ENCODE peak calls at places on chromosomes 5 and 9, in nine cellular contexts. I is stimulated activated CD8-positive, alpha-beta memory T cell treated with anti-CD3 and anti-CD28 coated beads, Interleukin-7, amount 100 ng/mL, for 24 hours; P is PC-3; Z is activated CD8-positive, alpha-beta memory T cell treated with anti-CD3 and anti-CD28 coated beads for 4 hours; U is thoracic aorta; K is fibroblast of the conjunctiva; G is H9; V is fibroblast of mammary gland; A is stimulated activated CD4-positive, alpha-beta T cell treated with anti-CD3 and anti-CD28 coated beads, Interleukin-4, amount 100 ng/mL, for 24 hours. N is an unnamed sample.

GRCh38 chr9:34457266-34458012 is 931 bp downstream of the FAM219A start:
- DNase-seq in I (no peak), P (peak; percentile 62), Z (no peak), U (peak; percentile 21), K (peak; percentile 20), G (peak; percentile 73), V (peak; percentile 73), A (peak; percentile 15), N (peak; percentile 92)

GRCh38 chr9:133340916-133341315 is 4.9 kb upstream of the SURF6 start:
- DNase-seq in I (no peak), P (no peak), Z (no peak), U (no peak), K (no peak), G (no peak), V (no peak), A (no peak), N (no peak)

GRCh38 chr9:107727113-107727780 is 237.7 kb upstream of the KLF4 start:
- DNase-seq in I (no peak), P (no peak), Z (no peak), U (no peak), K (no peak), G (no peak), V (peak; percentile 67), A (no peak), N (no peak)

GRCh38 chr5:171610053-171610452 is 175.6 kb upstream of the SMIM23 start:
- DNase-seq in I (no peak), P (no peak), Z (no peak), U (no peak), K (no peak), G (no peak), V (no peak), A (no peak), N (peak; percentile 26)

GRCh38 chr9:35658144-35658893 is at the start of gene CCDC107:
- DNase-seq in I (peak; percentile 61), P (peak; percentile 81), Z (peak; percentile 60), U (no peak), K (peak; percentile 75), G (peak; percentile 79), V (peak; percentile 74), A (peak; percentile 81), N (peak; percentile 96)

GRCh38 chr5:145056805-145057204 is 778.3 kb downstream of the PRELID2 start:
- DNase-seq in I (no peak), P (peak; percentile 3), Z (no peak), U (no peak), K (no peak), G (no peak), V (peak; percentile 2), A (no peak), N (no peak)

GRCh38 chr9:18791074-18791473 is 241.9 kb downstream of the SAXO1 start:
- DNase-seq in I (no peak), P (peak; percentile 43), Z (no peak), U (no peak), K (no peak), G (peak; percentile 74), V (no peak), A (no peak), N (no peak)

GRCh38 chr9:97895695-97896332 is 26.5 kb downstream of the TRMO start:
- DNase-seq in I (no peak), P (peak; percentile 53), Z (no peak), U (no peak), K (no peak), G (peak; percentile 81), V (peak; percentile 54), A (no peak), N (no peak)

GRCh38 chr9:3271581-3271980 is 254.2 kb downstream of the RFX3 start:
- DNase-seq in I (no peak), P (no peak), Z (no peak), U (no peak), K (no peak), G (peak; percentile 29), V (no peak), A (no peak), N (no peak)

GRCh38 chr5:172426086-172426485 is 28.2 kb downstream of the SH3PXD2B start:
- DNase-seq in I (no peak), P (no peak), Z (no peak), U (no peak), K (no peak), G (no peak), V (no peak), A (no peak), N (peak; percentile 88)

GRCh38 chr5:61052870-61053269 is 107.9 kb downstream of the NDUFAF2 start:
- DNase-seq in I (no peak), P (peak; percentile 92), Z (no peak), U (no peak), K (peak; percentile 67), G (no peak), V (peak; percentile 91), A (no peak), N (no peak)

GRCh38 chr5:151253604-151253948 is 591 bp downstream of the GM2A start:
- DNase-seq in I (no peak), P (peak; percentile 4), Z (no peak), U (no peak), K (no peak), G (no peak), V (no peak), A (no peak), N (peak; percentile 81)

GRCh38 chr5:153618857-153619256 is 128.4 kb downstream of the GRIA1 start:
- DNase-seq in I (no peak), P (no peak), Z (no peak), U (no peak), K (no peak), G (no peak), V (peak; percentile 15), A (no peak), N (no peak)

GRCh38 chr5:16617272-16617973 is 626 bp upstream of the RETREG1 start:
- DNase-seq in I (no peak), P (no peak), Z (peak; percentile 13), U (no peak), K (no peak), G (peak; percentile 56), V (no peak), A (peak; percentile 53), N (no peak)

GRCh38 chr5:112005533-112005926 is 248.5 kb upstream of the NREP start:
- DNase-seq in I (no peak), P (peak; percentile 40), Z (no peak), U (no peak), K (peak; percentile 35), G (no peak), V (peak; percentile 78), A (no peak), N (no peak)

GRCh38 chr9:76891279-76891678 is 14.6 kb downstream of the PRUNE2 start:
- DNase-seq in I (no peak), P (no peak), Z (no peak), U (no peak), K (no peak), G (no peak), V (no peak), A (no peak), N (no peak)

GRCh38 chr5:14250778-14251711 is 107.9 kb downstream of the TRIO start:
- DNase-seq in I (no peak), P (no peak), Z (no peak), U (no peak), K (no peak), G (no peak), V (no peak), A (no peak), N (no peak)

GRCh38 chr5:59569608-59570334 is 323.8 kb downstream of the PDE4D start:
- DNase-seq in I (no peak), P (no peak), Z (no peak), U (no peak), K (no peak), G (no peak), V (no peak), A (no peak), N (no peak)

GRCh38 chr9:20872340-20872977 is 159.0 kb downstream of the HACD4 start:
- DNase-seq in I (no peak), P (peak; percentile 31), Z (no peak), U (no peak), K (peak; percentile 32), G (no peak), V (peak; percentile 84), A (no peak), N (no peak)

GRCh38 chr5:73515232-73515631 is 17.0 kb downstream of the BTF3 start:
- DNase-seq in I (no peak), P (peak; percentile 82), Z (no peak), U (no peak), K (no peak), G (no peak), V (no peak), A (no peak), N (no peak)

GRCh38 chr5:10933141-10933540 is 172.1 kb upstream of the DAP start:
- DNase-seq in I (no peak), P (no peak), Z (no peak), U (no peak), K (no peak), G (no peak), V (no peak), A (no peak), N (no peak)

GRCh38 chr5:153711755-153712154 is 221.3 kb downstream of the GRIA1 start:
- DNase-seq in I (no peak), P (no peak), Z (no peak), U (no peak), K (no peak), G (no peak), V (peak; percentile 11), A (no peak), N (no peak)

GRCh38 chr5:14871084-14871572 is 450 bp downstream of the ANKH start:
- DNase-seq in I (no peak), P (no peak), Z (no peak), U (no peak), K (no peak), G (no peak), V (no peak), A (peak; percentile 38), N (peak; percentile 30)

GRCh38 chr5:17282283-17283120 is 65.1 kb downstream of the BASP1 start:
- DNase-seq in I (no peak), P (no peak), Z (no peak), U (no peak), K (no peak), G (peak; percentile 30), V (no peak), A (no peak), N (no peak)

GRCh38 chr5:109580225-109580624 is 109.5 kb upstream of the MAN2A1 start:
- DNase-seq in I (no peak), P (no peak), Z (no peak), U (no peak), K (no peak), G (no peak), V (no peak), A (no peak), N (no peak)

GRCh38 chr9:108186996-108187395 is 668.8 kb downstream of the ACTL7B start:
- DNase-seq in I (no peak), P (no peak), Z (no peak), U (no peak), K (peak; percentile 74), G (no peak), V (peak; percentile 72), A (no peak), N (no peak)

GRCh38 chr9:126440938-126441337 is 114.3 kb downstream of the MVB12B start:
- DNase-seq in I (no peak), P (no peak), Z (no peak), U (no peak), K (peak; percentile 17), G (peak; percentile 23), V (peak; percentile 63), A (no peak), N (no peak)

GRCh38 chr5:142387022-142387682 is 62.3 kb upstream of the SPRY4 start:
- DNase-seq in I (no peak), P (no peak), Z (no peak), U (no peak), K (no peak), G (no peak), V (no peak), A (no peak), N (no peak)

N was measured in lower leg skin.